ENCODE peak calls at places on chromosomes 4 and X, in seven cellular contexts. Q, F, X, L, P, Z and T are unnamed samples.

GRCh38 chr4:6150046-6150735 is 50.2 kb downstream of the JAKMIP1 start:
- DNase-seq in Q (no peak), F (no peak), X (no peak), L (no peak), P (no peak), Z (no peak), T (no peak)

GRCh38 chr4:5958199-5958735 is 60.0 kb downstream of the C4orf50 start:
- DNase-seq in Q (no peak), F (no peak), X (no peak), L (no peak), P (no peak), Z (no peak), T (no peak)

GRCh38 chr4:26152051-26152450 is 168.8 kb upstream of the RBPJ start:
- DNase-seq in Q (no peak), F (no peak), X (peak; percentile 87), L (no peak), P (no peak), Z (no peak), T (no peak)

GRCh38 chr4:105291920-105292319 is 145.2 kb downstream of the TET2 start:
- DNase-seq in Q (no peak), F (no peak), X (no peak), L (no peak), P (no peak), Z (no peak), T (no peak)

GRCh38 chr4:26731342-26731741 is 129.3 kb upstream of the STIM2 start:
- DNase-seq in Q (no peak), F (no peak), X (no peak), L (no peak), P (no peak), Z (no peak), T (peak; percentile 1)

GRCh38 chrX:45669715-45670360 is 469.2 kb upstream of the DIPK2B start:
- DNase-seq in Q (no peak), F (no peak), X (no peak), L (no peak), P (no peak), Z (no peak), T (no peak)

GRCh38 chrX:130523460-130524394 is 121.9 kb downstream of the RBMX2 start:
- DNase-seq in Q (no peak), F (no peak), X (peak; percentile 58), L (peak; percentile 1), P (no peak), Z (no peak), T (peak; percentile 16)

GRCh38 chr4:140233811-140234696 is 80.1 kb upstream of the MAML3 start:
- DNase-seq in Q (no peak), F (no peak), X (no peak), L (no peak), P (no peak), Z (no peak), T (peak; percentile 29)

GRCh38 chr4:5292091-5292490 is 240.8 kb downstream of the STK32B start:
- DNase-seq in Q (no peak), F (no peak), X (peak; percentile 67), L (no peak), P (no peak), Z (no peak), T (no peak)

GRCh38 chr4:56757270-56757746 is 64.2 kb downstream of the SPINK2 start:
- DNase-seq in Q (no peak), F (no peak), X (no peak), L (no peak), P (no peak), Z (peak; percentile 28), T (peak; percentile 78)

GRCh38 chr4:90317785-90318184 is 190.6 kb downstream of the CCSER1 start:
- DNase-seq in Q (no peak), F (no peak), X (no peak), L (no peak), P (no peak), Z (no peak), T (peak; percentile 77)

GRCh38 chr4:12458621-12459020 is 1025.5 kb downstream of the RAB28 start:
- DNase-seq in Q (no peak), F (no peak), X (no peak), L (no peak), P (no peak), Z (no peak), T (peak; percentile 28)

GRCh38 chr4:1177274-1178141 is 5.1 kb upstream of the SPON2 start:
- DNase-seq in Q (peak; percentile 60), F (no peak), X (no peak), L (no peak), P (no peak), Z (peak; percentile 41), T (peak; percentile 7)

GRCh38 chr4:188329526-188329925 is 190.3 kb downstream of the TRIML1 start:
- DNase-seq in Q (no peak), F (no peak), X (no peak), L (no peak), P (no peak), Z (no peak), T (no peak)